ENCODE peak calls at places on chromosome 6, in ten cellular contexts. U is AG09309; S is HCT116; X is A549; I is CD8-positive, alpha-beta T cell; V is ascending aorta; L is Peyer's patch; P is heart left ventricle; A is endodermal cell; Q is fibroblast of lung. T is an unnamed sample.

GRCh38 chr6:7194657-7195056 is 86.9 kb downstream of the RREB1 start:
- DNase-seq in S (no peak), X (no peak), L (no peak), V (no peak), U (no peak), P (no peak), I (no peak), Q (no peak), A (no peak), T (no peak)

GRCh38 chr6:158027590-158028285 is 46.1 kb downstream of the SYNJ2 start:
- DNase-seq in A (no peak), Q (no peak), I (no peak), L (no peak), S (no peak), P (no peak), V (no peak), U (no peak), X (no peak), T (no peak)

GRCh38 chr6:108368431-108369030 is 73.7 kb downstream of the AFG1L start:
- DNase-seq in X (no peak), Q (no peak), L (no peak), S (no peak), I (no peak), U (no peak), P (no peak), A (no peak), V (no peak), T (no peak)

GRCh38 chr6:139256087-139256486 is 35.7 kb downstream of the TXLNB start:
- DNase-seq in Q (peak), P (peak), V (no peak), I (no peak), L (no peak), X (no peak), A (no peak), U (peak), S (no peak), T (no peak)

GRCh38 chr6:64522859-64523258 is 887.3 kb downstream of the PHF3 start:
- DNase-seq in X (no peak), I (no peak), Q (no peak), U (no peak), S (no peak), L (no peak), V (no peak), A (no peak), P (no peak), T (no peak)

GRCh38 chr6:32852844-32853540 is 512 bp downstream of the TAP1 start:
- DNase-seq in A (no peak), U (no peak), I (no peak), X (peak), V (no peak), Q (peak), S (no peak), L (peak), P (peak), T (peak)

GRCh38 chr6:137216106-137216505 is 3.1 kb downstream of the IFNGR1 start:
- DNase-seq in S (no peak), A (no peak), Q (no peak), X (no peak), P (no peak), U (no peak), L (no peak), I (no peak), V (no peak), T (no peak)

GRCh38 chr6:111087871-111088667 is 766 bp downstream of the SLC16A10 start:
- DNase-seq in X (no peak), A (peak), V (no peak), P (no peak), I (peak), S (peak), U (no peak), Q (peak), L (peak), T (no peak)

GRCh38 chr6:15417811-15418210 is 171.9 kb downstream of the JARID2 start:
- DNase-seq in I (no peak), V (no peak), L (no peak), P (no peak), X (no peak), Q (peak), A (no peak), U (no peak), S (no peak), T (no peak)

GRCh38 chr6:76166874-76167273 is 94.4 kb upstream of the IMPG1 start:
- DNase-seq in I (no peak), P (no peak), X (no peak), U (no peak), A (no peak), Q (no peak), L (no peak), V (no peak), S (no peak), T (no peak)

GRCh38 chr6:106104476-106104875 is 18.3 kb downstream of the PRDM1 start:
- DNase-seq in X (no peak), P (no peak), V (no peak), S (no peak), Q (no peak), I (no peak), L (no peak), U (no peak), A (no peak), T (no peak)

GRCh38 chr6:166490671-166491500 is 95.6 kb downstream of the RAMACL start:
- DNase-seq in A (no peak), Q (peak), U (no peak), L (peak), I (no peak), V (no peak), X (no peak), P (no peak), S (no peak), T (no peak)

GRCh38 chr6:43943781-43944250 is 173.8 kb downstream of the VEGFA start:
- DNase-seq in V (no peak), X (no peak), S (no peak), P (no peak), Q (peak), L (peak), A (peak), I (no peak), U (no peak), T (no peak)

GRCh38 chr6:14144678-14145113 is 27.1 kb downstream of the CD83 start:
- DNase-seq in S (peak), U (peak), I (peak), X (peak), P (peak), A (peak), Q (peak), V (peak), L (peak), T (peak)

GRCh38 chr6:11682525-11682924 is 96.1 kb downstream of the ADTRP start:
- DNase-seq in A (no peak), V (no peak), P (no peak), Q (peak), X (no peak), L (no peak), I (no peak), S (no peak), U (no peak), T (no peak)

GRCh38 chr6:169048806-169049205 is 204.8 kb downstream of the THBS2 start:
- DNase-seq in S (no peak), L (no peak), P (no peak), X (no peak), Q (no peak), V (no peak), U (no peak), A (no peak), I (no peak), T (no peak)

GRCh38 chr6:45513843-45514242 is 136.1 kb upstream of the SUPT3H start:
- DNase-seq in Q (no peak), X (no peak), A (no peak), P (no peak), S (no peak), V (no peak), U (no peak), L (no peak), I (no peak), T (no peak)

GRCh38 chr6:81696505-81696904 is 56.0 kb downstream of the TENT5A start:
- DNase-seq in X (no peak), Q (peak), U (no peak), P (no peak), S (no peak), I (no peak), A (no peak), V (no peak), L (no peak), T (no peak)

GRCh38 chr6:10655508-10656055 is 38.8 kb downstream of the C6orf52 start:
- DNase-seq in S (no peak), A (no peak), Q (no peak), I (no peak), V (no peak), U (no peak), X (no peak), L (no peak), P (no peak), T (no peak)

GRCh38 chr6:45327956-45328522 is at the start of gene RUNX2:
- DNase-seq in L (no peak), I (no peak), U (peak), X (no peak), P (no peak), V (no peak), A (peak), Q (peak), S (no peak), T (no peak)

GRCh38 chr6:12968290-12968689 is 251.7 kb downstream of the PHACTR1 start:
- DNase-seq in U (no peak), V (no peak), A (no peak), L (no peak), P (no peak), I (no peak), X (no peak), S (no peak), Q (no peak), T (no peak)

GRCh38 chr6:75204959-75205775 is 686 bp downstream of the COL12A1 start:
- DNase-seq in X (peak), Q (peak), A (peak), I (no peak), S (no peak), L (peak), P (peak), V (no peak), U (no peak), T (peak)

GRCh38 chr6:142207265-142207877 is 60.3 kb downstream of the VTA1 start:
- DNase-seq in I (peak), P (peak), U (peak), A (peak), L (peak), Q (peak), S (peak), V (no peak), X (no peak), T (peak)

GRCh38 chr6:137188855-137189254 is 15.4 kb upstream of the IL22RA2 start:
- DNase-seq in A (no peak), U (no peak), P (no peak), X (no peak), L (no peak), I (no peak), Q (peak), V (no peak), S (peak), T (no peak)

GRCh38 chr6:31610891-31611425 is 4.1 kb upstream of the AIF1 start:
- DNase-seq in V (no peak), I (no peak), A (no peak), L (no peak), U (no peak), P (no peak), Q (no peak), X (no peak), S (no peak), T (no peak)

GRCh38 chr6:107318100-107318736 is 141.1 kb downstream of the PDSS2 start:
- DNase-seq in P (peak), U (no peak), I (no peak), S (peak), V (no peak), Q (peak), L (peak), X (peak), A (peak), T (peak)

GRCh38 chr6:71404145-71404966 is 115.7 kb downstream of the OGFRL1 start:
- DNase-seq in I (no peak), A (no peak), Q (peak), X (no peak), P (no peak), V (no peak), U (no peak), S (peak), L (no peak), T (no peak)

DNA sequence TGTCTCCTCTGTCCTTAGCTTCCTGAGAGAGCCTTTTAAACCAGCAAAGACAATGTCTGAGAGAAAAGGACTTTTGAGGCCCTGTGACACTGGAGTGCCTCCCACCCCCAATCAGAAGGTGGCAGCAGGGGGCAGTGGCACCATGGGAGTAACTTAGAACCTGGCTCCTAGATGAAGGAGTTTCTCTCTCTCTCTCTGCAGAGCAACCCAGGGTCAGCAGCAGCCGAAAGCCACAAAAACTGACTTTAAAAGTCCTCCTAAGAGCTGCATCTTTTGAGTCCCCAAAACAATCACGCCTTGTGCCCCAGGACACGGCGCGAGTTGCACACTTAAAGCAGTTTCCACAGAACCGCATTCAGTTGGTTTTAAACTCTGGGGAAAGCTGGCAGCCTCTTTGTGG is 5.3 kb upstream of the TCP11 start:
- DNase-seq in S (peak), L (peak), I (no peak), Q (peak), X (peak), P (peak), A (peak), U (no peak), V (no peak), T (no peak)
- TF ChIP-seq CTCF in S (peak), L (no peak), I (no peak), Q (peak), X (peak), P (peak), A (peak), U (peak), V (peak), T (peak)

DNA sequence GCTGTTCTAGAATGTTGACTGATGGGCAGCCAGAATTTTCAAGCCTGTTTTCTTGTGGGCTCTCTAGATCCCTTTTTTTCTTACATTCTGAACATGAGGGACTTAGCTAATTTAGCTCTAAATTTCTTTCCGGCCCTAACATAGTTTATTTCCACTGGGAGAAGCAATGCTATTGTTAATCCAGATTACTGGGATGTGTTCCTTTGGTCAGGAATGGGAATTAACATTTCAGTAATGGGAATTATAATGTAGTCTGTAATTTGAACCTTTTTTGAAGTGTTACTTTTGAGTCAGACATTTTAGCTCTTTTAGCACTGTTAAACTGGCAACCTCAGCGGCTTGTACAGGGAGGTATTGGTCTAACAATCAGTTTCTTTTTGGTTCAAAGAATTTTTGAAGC is 7.5 kb downstream of the ZFAND3 start:
- DNase-seq in A (no peak), X (no peak), L (no peak), Q (no peak), U (no peak), S (no peak), P (no peak), I (no peak), V (no peak), T (no peak)
- H3K4me3 ChIP-seq in A (no peak), X (no peak), L (no peak), Q (no peak), U (no peak), S (no peak), P (no peak), I (no peak), V (no peak), T (no peak)

GRCh38 chr6:117267766-117268534 is 2.6 kb downstream of the VGLL2 start:
- DNase-seq in Q (no peak), X (no peak), S (no peak), A (peak), L (no peak), P (no peak), V (no peak), I (no peak), U (no peak), T (peak)
- TF ChIP-seq CTCF in Q (no peak), X (no peak), S (no peak), A (peak), L (no peak), P (no peak), V (no peak), I (no peak), U (no peak), T (peak)

GRCh38 chr6:3227363-3228045 is at the start of gene TUBB2B:
- DNase-seq in P (peak), X (no peak), I (no peak), A (peak), V (no peak), S (no peak), U (no peak), L (no peak), Q (peak), T (peak)
- H3K4me3 ChIP-seq in P (peak), X (peak), I (peak), A (peak), V (peak), S (no peak), U (peak), L (peak), Q (peak), T (peak)

DNA sequence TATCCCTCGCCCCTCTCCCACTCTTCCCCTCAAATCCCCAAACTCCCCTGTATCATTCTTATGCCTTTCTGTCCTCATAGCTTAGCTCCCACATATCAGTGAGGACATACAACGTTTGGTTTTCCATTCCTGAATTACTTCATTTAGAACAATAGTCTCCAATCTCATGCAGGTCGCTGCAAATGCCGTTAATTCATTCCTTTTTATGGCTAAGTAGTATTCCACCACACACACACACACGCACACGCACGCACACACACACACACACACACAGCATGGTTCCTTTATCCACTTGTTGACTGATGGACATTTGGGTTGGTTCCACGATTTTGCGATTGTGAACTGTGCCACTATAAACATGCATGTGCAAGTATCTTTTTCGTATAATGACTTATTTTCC is 112.7 kb downstream of the KIF13A start:
- DNase-seq in P (no peak), I (no peak), U (no peak), S (no peak), V (no peak), Q (no peak), L (no peak), X (no peak), A (no peak), T (no peak)
- TF ChIP-seq CTCF in P (no peak), I (no peak), U (no peak), S (no peak), V (no peak), Q (no peak), L (no peak), X (no peak), A (no peak), T (no peak)

GRCh38 chr6:25280617-25280990 is 1.4 kb downstream of the CARMIL1 start:
- DNase-seq in L (no peak), Q (no peak), S (no peak), U (no peak), V (no peak), P (no peak), X (no peak), A (no peak), I (no peak), T (no peak)
- H3K4me3 ChIP-seq in L (peak), Q (peak), S (peak), U (peak), V (peak), P (peak), X (peak), A (peak), I (peak), T (peak)

GRCh38 chr6:83605517-83605916 is 93.2 kb downstream of the PRSS35 start:
- DNase-seq in S (no peak), U (no peak), L (no peak), A (peak), X (no peak), I (no peak), V (no peak), P (no peak), Q (no peak), T (no peak)
- TF ChIP-seq CTCF in S (no peak), U (no peak), L (no peak), A (peak), X (no peak), I (no peak), V (no peak), P (no peak), Q (no peak), T (no peak)

GRCh38 chr6:167678102-167679101 is 148.3 kb upstream of the AFDN start:
- DNase-seq in L (peak), P (peak), X (no peak), Q (peak), U (no peak), V (no peak), I (no peak), A (peak), S (no peak), T (peak)
- H3K4me3 ChIP-seq in L (no peak), P (peak), X (no peak), Q (no peak), U (no peak), V (peak), I (no peak), A (peak), S (no peak), T (peak)